ENCODE peak calls at places on chromosomes 7 and 10, in four cellular contexts. S is K562, U is HepG2, Q is GM12878. R is an unnamed sample.

GRCh38 chr10:122019414-122019975 is 30.5 kb downstream of the TACC2 start:
- DNase-seq in Q (no peak), S (no peak), U (no peak), R (peak; percentile 29)

GRCh38 chr7:91759205-91759863 is 121.2 kb downstream of the MTERF1 start:
- DNase-seq in U (peak; percentile 79), Q (no peak), S (no peak), R (peak; percentile 56)

GRCh38 chr7:158778476-158778875 is 50.8 kb downstream of the ESYT2 start:
- DNase-seq in Q (no peak), U (no peak), S (no peak), R (no peak)

GRCh38 chr7:108716783-108717182 is 147.1 kb downstream of the DNAJB9 start:
- DNase-seq in Q (no peak), U (no peak), S (no peak), R (no peak)

GRCh38 chr10:34141032-34141431 is 674.1 kb downstream of the PARD3 start:
- DNase-seq in U (no peak), Q (no peak), S (no peak), R (no peak)

GRCh38 chr7:156984209-156984891 is 26.1 kb downstream of the MNX1 start:
- DNase-seq in S (no peak), Q (no peak), U (no peak), R (no peak)

GRCh38 chr10:92753865-92754264 is 64.1 kb downstream of the HHEX start:
- DNase-seq in U (no peak), S (peak; percentile 14), Q (no peak), R (no peak)

GRCh38 chr10:59434463-59435326 is 72.3 kb upstream of the FAM13C start:
- DNase-seq in S (no peak), U (no peak), Q (no peak), R (no peak)

GRCh38 chr7:115868369-115868768 is 162.2 kb downstream of the TFEC start:
- DNase-seq in S (no peak), U (no peak), Q (no peak), R (no peak)

GRCh38 chr10:75272896-75273295 is 37.1 kb upstream of the COMTD1 start:
- DNase-seq in U (peak; percentile 12), S (no peak), Q (no peak), R (no peak)

GRCh38 chr10:95553674-95554073 is 7.5 kb downstream of the SORBS1 start:
- DNase-seq in Q (no peak), U (no peak), S (no peak), R (no peak)

GRCh38 chr7:108372601-108373000 is 83.6 kb downstream of the NRCAM start:
- DNase-seq in S (no peak), U (no peak), Q (no peak), R (no peak)

GRCh38 chr7:94190599-94191061 is 186.5 kb upstream of the BET1 start:
- DNase-seq in S (no peak), Q (no peak), U (no peak), R (no peak)

GRCh38 chr7:98265841-98266271 is 13.8 kb upstream of the TECPR1 start:
- DNase-seq in Q (no peak), S (no peak), U (no peak), R (no peak)

GRCh38 chr7:19112290-19113000 is 5.0 kb downstream of the TWIST1 start:
- DNase-seq in S (no peak), U (no peak), Q (no peak), R (peak; percentile 34)

GRCh38 chr10:42351745-42352144 is 286.6 kb downstream of the ZNF33B start:
- DNase-seq in S (no peak), Q (no peak), U (no peak), R (no peak)

GRCh38 chr7:130903358-130903974 is 169.5 kb upstream of the KLF14 start:
- DNase-seq in S (peak; percentile 42), U (no peak), Q (no peak), R (no peak)

GRCh38 chr7:73463260-73463659 is 29.7 kb downstream of the FZD9 start:
- DNase-seq in Q (no peak), U (no peak), S (no peak), R (no peak)

GRCh38 chr7:120833551-120833950 is 24.4 kb downstream of the TSPAN12 start:
- DNase-seq in S (no peak), Q (no peak), U (no peak), R (no peak)

GRCh38 chr10:43134126-43134905 is 3.9 kb upstream of the CSGALNACT2 start:
- DNase-seq in Q (no peak), S (no peak), U (no peak), R (no peak)

GRCh38 chr7:114086906-114087651 is 168.3 kb upstream of the PPP1R3A start:
- DNase-seq in U (no peak), Q (no peak), S (no peak), R (peak; percentile 14)

GRCh38 chr10:124221356-124222297 is 128.2 kb upstream of the CHST15 start:
- DNase-seq in Q (peak; percentile 83), S (no peak), U (no peak), R (no peak)

GRCh38 chr10:131519723-131520122 is 208.2 kb upstream of the TCERG1L start:
- DNase-seq in Q (no peak), U (no peak), S (no peak), R (no peak)

GRCh38 chr7:158684329-158684728 is 20.3 kb downstream of the NCAPG2 start:
- DNase-seq in Q (no peak), U (no peak), S (no peak), R (no peak)

GRCh38 chr10:98323221-98324164 is 55.5 kb upstream of the LOXL4 start:
- DNase-seq in U (peak; percentile 20), S (peak; percentile 72), Q (no peak), R (no peak)

GRCh38 chr10:13439771-13440708 is 88.8 kb downstream of the BEND7 start:
- DNase-seq in S (peak; percentile 83), Q (no peak), U (peak; percentile 20), R (peak; percentile 79)

GRCh38 chr7:124208173-124208572 is 175.3 kb upstream of the TMEM229A start:
- DNase-seq in S (no peak), U (no peak), Q (no peak), R (no peak)

GRCh38 chr7:30276203-30276900 is 8.0 kb upstream of the ZNRF2 start:
- DNase-seq in Q (no peak), S (no peak), U (peak; percentile 67), R (peak; percentile 60)

GRCh38 chr7:127437772-127438330 is 45.3 kb upstream of the ZNF800 start:
- DNase-seq in U (no peak), Q (no peak), S (no peak), R (no peak)
- TF ChIP-seq ETV6 in U (no peak), Q (no peak), S (no peak), R (no peak)

GRCh38 chr10:132647424-132647823 is 109.8 kb downstream of the INPP5A start:
- DNase-seq in S (no peak), Q (no peak), U (no peak), R (peak; percentile 6)

GRCh38 chr10:132643709-132644543 is 106.3 kb downstream of the INPP5A start:
- DNase-seq in U (no peak), S (no peak), Q (no peak), R (peak; percentile 31)

GRCh38 chr10:132646443-132647097 is 109.0 kb downstream of the INPP5A start:
- DNase-seq in U (no peak), S (no peak), Q (no peak), R (peak; percentile 7)

GRCh38 chr10:132644544-132645530 is 107.2 kb downstream of the INPP5A start:
- DNase-seq in S (no peak), Q (no peak), U (no peak), R (no peak)

DNA sequence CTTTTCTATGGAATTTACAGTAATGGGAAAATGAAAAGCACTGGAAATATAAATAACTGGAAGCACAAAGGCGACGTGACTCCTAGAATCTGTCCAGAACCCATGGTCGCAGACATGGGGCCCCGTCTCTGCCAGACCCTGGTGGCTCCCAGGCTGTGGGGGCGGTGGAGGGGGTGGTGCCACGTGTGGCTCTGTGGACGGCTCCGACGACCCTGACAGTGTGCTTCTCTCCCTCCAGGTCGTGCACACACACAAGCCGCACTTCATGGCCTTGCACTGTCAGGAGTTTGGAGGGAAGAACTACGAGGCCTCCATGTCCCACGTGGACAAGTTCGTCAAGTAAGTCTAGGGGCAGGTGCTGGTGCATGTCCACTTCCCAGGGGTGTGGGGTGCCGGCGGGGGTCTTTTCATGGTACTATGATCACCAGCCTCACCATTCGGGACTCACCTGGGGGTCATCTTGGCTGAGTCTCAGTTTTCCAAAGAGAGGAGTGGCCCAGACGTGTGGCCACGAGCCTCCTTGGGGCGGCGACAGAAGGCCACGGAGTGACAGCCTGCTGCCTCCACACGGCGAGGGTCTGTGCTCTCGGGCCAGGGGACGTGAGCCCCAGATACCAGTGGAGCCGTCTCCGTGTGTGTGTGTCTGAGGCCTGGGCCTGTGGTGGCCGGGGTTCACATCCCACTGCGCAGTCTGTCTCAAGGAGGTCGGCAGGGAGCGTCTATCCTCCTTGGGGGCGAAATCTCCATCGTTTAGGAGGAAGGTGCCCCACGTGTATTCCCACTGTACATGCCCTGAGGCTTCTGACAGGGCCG is 108.2 kb downstream of the INPP5A start:
- DNase-seq in Q (no peak), S (no peak), U (no peak), R (peak; percentile 6)
- TF ChIP-seq ETV6 in Q (no peak), S (no peak), U (no peak), R (no peak)

DNA sequence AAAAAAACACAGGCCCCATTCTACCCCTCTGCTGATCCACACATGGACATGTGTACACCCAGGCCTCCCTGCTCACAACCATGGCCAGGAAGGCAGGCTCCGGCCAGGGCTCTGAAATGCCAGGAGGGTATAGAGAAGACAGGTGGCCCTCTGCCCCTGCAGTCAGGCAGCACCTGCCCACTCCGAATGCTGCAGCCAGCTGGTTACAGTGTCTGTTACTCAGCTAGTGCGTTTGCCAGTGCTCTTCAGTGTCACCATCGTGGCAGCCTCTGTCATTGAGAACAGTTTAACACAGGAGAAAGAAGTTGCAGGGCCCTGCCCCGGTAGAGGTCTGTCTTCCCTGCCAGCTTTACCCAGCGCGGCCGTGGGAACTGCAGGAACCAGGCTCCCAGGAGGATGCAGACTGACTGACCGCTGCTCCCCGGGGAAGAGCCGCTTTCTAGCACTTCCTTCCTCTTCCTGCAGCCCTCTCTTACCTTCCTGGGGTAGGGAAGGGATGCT is 128.8 kb upstream of the FAM20C start:
- DNase-seq in U (no peak), S (no peak), Q (no peak), R (no peak)
- TF ChIP-seq ETV6 in U (no peak), S (no peak), Q (no peak), R (no peak)

GRCh38 chr7:48168159-48168558 is 3.1 kb upstream of the ABCA13 start:
- DNase-seq in U (no peak), S (no peak), Q (no peak), R (no peak)
- TF ChIP-seq ETV6 in U (no peak), S (no peak), Q (no peak), R (no peak)

DNA sequence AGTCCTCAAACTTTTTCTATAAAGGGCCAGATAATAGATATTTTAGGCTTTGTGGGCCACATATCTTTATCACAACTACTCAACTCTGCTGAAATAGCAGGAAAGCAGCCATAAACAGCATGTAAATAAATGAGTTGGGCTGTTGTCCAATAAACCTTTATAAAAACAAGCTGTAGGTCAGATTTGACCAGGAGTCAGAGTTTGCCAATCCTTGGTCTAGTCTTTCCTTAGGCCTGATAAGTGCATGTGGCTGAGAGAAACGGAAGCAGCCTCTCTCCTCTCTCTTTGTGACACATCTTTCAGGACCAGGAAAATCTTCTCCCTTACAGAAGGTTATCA is 724.5 kb downstream of the GRID1 start:
- DNase-seq in S (no peak), Q (no peak), U (no peak), R (no peak)
- TF ChIP-seq ETV6 in S (no peak), Q (no peak), U (no peak), R (no peak)

GRCh38 chr10:114375082-114375481 is 29.2 kb downstream of the AFAP1L2 start:
- DNase-seq in U (no peak), Q (no peak), S (no peak), R (no peak)
- TF ChIP-seq ETV6 in U (no peak), Q (no peak), S (no peak), R (no peak)

R was measured in WTC11.